ENCODE peak calls at places on chromosomes 2 and 18, in ten cellular contexts. A is neuronal stem cell; E is psoas muscle; S is CD8-positive, alpha-beta T cell; V is adrenal gland; K is lower lobe of right lung; G is heart left ventricle; Z is Karpas-422; U is mammary epithelial cell; N is right lobe of liver. H is an unnamed sample.
A peak's percentile ranks its signal among the peaks of the same experiment; 100 is the strongest.

GRCh38 chr2:50513724-50514123 is 518.2 kb downstream of the NRXN1 start:
- DNase-seq in A (no peak), E (no peak), S (no peak), V (no peak), K (no peak), G (no peak), Z (no peak), U (no peak), N (no peak), H (no peak)

GRCh38 chr2:96386470-96386869 is 50.9 kb downstream of the NCAPH start:
- DNase-seq in A (no peak), E (no peak), S (no peak), V (no peak), K (no peak), G (no peak), Z (no peak), U (peak; percentile 17), N (no peak), H (no peak)

GRCh38 chr18:78309945-78310344 is 669.7 kb upstream of the SALL3 start:
- DNase-seq in A (no peak), E (no peak), S (no peak), V (no peak), K (no peak), G (no peak), Z (no peak), U (no peak), N (no peak), H (no peak)

GRCh38 chr2:218230882-218231281 is 13.9 kb downstream of the ARPC2 start:
- DNase-seq in A (no peak), E (no peak), S (peak; percentile 13), V (no peak), K (no peak), G (no peak), Z (peak; percentile 67), U (peak; percentile 48), N (no peak), H (peak; percentile 54)

GRCh38 chr18:21264651-21265050 is 22.6 kb downstream of the GREB1L start:
- DNase-seq in A (peak; percentile 79), E (no peak), S (no peak), V (no peak), K (no peak), G (no peak), Z (no peak), U (peak; percentile 55), N (no peak), H (peak; percentile 41)

GRCh38 chr2:240651185-240651584 is 25.9 kb downstream of the GPR35 start:
- DNase-seq in A (no peak), E (no peak), S (no peak), V (no peak), K (no peak), G (no peak), Z (no peak), U (peak; percentile 37), N (no peak), H (no peak)

GRCh38 chr2:199466704-199467461 is 9.1 kb upstream of the SATB2 start:
- DNase-seq in A (peak; percentile 26), E (no peak), S (no peak), V (no peak), K (no peak), G (no peak), Z (no peak), U (no peak), N (no peak), H (no peak)

GRCh38 chr2:65528241-65528574 is 95.8 kb upstream of the SPRED2 start:
- DNase-seq in A (no peak), E (no peak), S (no peak), V (no peak), K (no peak), G (no peak), Z (no peak), U (peak; percentile 26), N (no peak), H (no peak)

GRCh38 chr18:76985156-76985950 is 147.2 kb downstream of the MBP start:
- DNase-seq in A (no peak), E (no peak), S (no peak), V (no peak), K (peak; percentile 34), G (no peak), Z (no peak), U (no peak), N (peak; percentile 38), H (no peak)

GRCh38 chr2:116810645-116811044 is 1003.8 kb upstream of the DDX18 start:
- DNase-seq in A (no peak), E (no peak), S (no peak), V (no peak), K (no peak), G (no peak), Z (no peak), U (no peak), N (no peak), H (no peak)

GRCh38 chr2:104938226-104938941 is 84.5 kb downstream of the POU3F3 start:
- DNase-seq in A (no peak), E (no peak), S (no peak), V (no peak), K (no peak), G (no peak), Z (peak; percentile 43), U (no peak), N (no peak), H (no peak)

GRCh38 chr2:216651370-216651881 is 18.2 kb downstream of the IGFBP2 start:
- DNase-seq in A (no peak), E (no peak), S (no peak), V (no peak), K (no peak), G (no peak), Z (no peak), U (peak; percentile 52), N (no peak), H (no peak)

GRCh38 chr2:127084611-127085031 is 22.3 kb downstream of the BIN1 start:
- DNase-seq in A (no peak), E (peak; percentile 38), S (peak; percentile 44), V (no peak), K (no peak), G (no peak), Z (no peak), U (no peak), N (no peak), H (no peak)
- H3K4me1 ChIP-seq in A (peaks cover 25% of the 10 kb centered on the region), E (peaks cover 95% of the 10 kb centered on the region), S (peaks cover 73% of the 10 kb centered on the region), V (peaks cover 77% of the 10 kb centered on the region), K (peaks cover 83% of the 10 kb centered on the region), G (peaks cover 4% of the 10 kb centered on the region), Z (peaks cover 44% of the 10 kb centered on the region), U (peaks cover 11% of the 10 kb centered on the region), N (peaks cover 21% of the 10 kb centered on the region), H (no peaks in the 10 kb centered on the region)

DNA sequence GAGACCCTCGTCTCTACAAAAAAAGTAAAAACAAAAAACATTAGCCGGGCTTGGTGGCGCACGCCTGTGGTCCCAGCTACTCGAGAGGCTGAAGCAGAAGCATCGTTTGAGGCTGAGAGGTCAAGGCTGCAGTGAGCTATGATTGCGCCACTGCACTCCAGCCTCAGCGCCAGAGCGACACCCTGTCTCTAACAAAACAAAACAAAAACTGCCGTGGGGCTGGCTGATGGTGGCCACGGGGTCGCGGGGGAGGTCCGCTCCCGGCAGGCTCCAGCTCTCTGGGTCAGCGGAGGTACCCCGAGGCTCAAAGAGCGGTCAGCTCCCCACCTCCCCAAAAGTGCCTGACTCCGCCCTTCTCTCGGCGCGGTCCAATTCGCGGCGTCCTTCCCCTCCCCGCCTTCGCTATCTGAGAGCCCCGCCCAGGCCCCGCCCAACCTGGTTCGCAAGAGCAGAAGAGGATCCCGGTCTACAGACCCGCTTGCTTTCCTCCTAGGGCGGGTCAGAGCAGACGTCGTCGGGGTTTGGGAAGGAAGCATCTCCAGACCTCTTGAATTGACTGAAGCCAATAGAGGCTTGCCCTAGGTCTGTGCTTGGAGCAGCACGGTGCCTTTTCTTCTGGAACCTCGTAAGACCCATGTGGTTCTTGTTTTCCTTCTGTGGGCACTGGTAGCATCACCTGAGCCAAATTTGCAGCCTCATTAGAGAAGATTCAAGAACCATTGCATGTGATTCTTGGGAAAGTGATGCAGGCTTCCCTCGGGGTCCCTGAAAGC is 7.8 kb downstream of the RAX start:
- DNase-seq in A (no peak), E (no peak), S (no peak), V (no peak), K (no peak), G (no peak), Z (peak; percentile 61), U (no peak), N (no peak), H (peak; percentile 50)
- H3K27me3 ChIP-seq in A (peaks cover 52% of the 10 kb centered on the region), E (peaks cover 36% of the 10 kb centered on the region), S (peaks cover 18% of the 10 kb centered on the region), V (peaks cover 71% of the 10 kb centered on the region), K (peaks cover 74% of the 10 kb centered on the region), G (peaks cover 84% of the 10 kb centered on the region), Z (no peaks in the 10 kb centered on the region), U (peaks cover 62% of the 10 kb centered on the region), N (peaks cover 14% of the 10 kb centered on the region), H (peaks cover 62% of the 10 kb centered on the region)

GRCh38 chr2:69514406-69514805 is 77.2 kb upstream of the NFU1 start:
- DNase-seq in A (peak; percentile 32), E (no peak), S (no peak), V (no peak), K (no peak), G (peak; percentile 76), Z (no peak), U (no peak), N (no peak), H (no peak)
- H3K36me3 ChIP-seq in A (peaks cover 8% of the 10 kb centered on the region), E (peaks cover 100% of the 10 kb centered on the region), S (peaks cover 89% of the 10 kb centered on the region), V (peaks cover 60% of the 10 kb centered on the region), K (peaks cover 87% of the 10 kb centered on the region), G (peaks cover 94% of the 10 kb centered on the region), Z (no peaks in the 10 kb centered on the region), U (peaks cover 16% of the 10 kb centered on the region), N (peaks cover 5% of the 10 kb centered on the region), H (peaks cover 48% of the 10 kb centered on the region)

GRCh38 chr2:226451486-226451885 is 348.1 kb downstream of the IRS1 start:
- DNase-seq in A (no peak), E (no peak), S (no peak), V (no peak), K (no peak), G (no peak), Z (no peak), U (no peak), N (no peak), H (no peak)

GRCh38 chr2:226447896-226448295 is 351.7 kb downstream of the IRS1 start:
- DNase-seq in A (no peak), E (no peak), S (no peak), V (no peak), K (no peak), G (no peak), Z (no peak), U (peak; percentile 93), N (no peak), H (no peak)

GRCh38 chr2:226452768-226453167 is 346.9 kb downstream of the IRS1 start:
- DNase-seq in A (no peak), E (no peak), S (no peak), V (no peak), K (no peak), G (no peak), Z (no peak), U (no peak), N (no peak), H (no peak)

GRCh38 chr2:226447338-226447885 is 352.2 kb downstream of the IRS1 start:
- DNase-seq in A (no peak), E (no peak), S (no peak), V (no peak), K (no peak), G (no peak), Z (no peak), U (peak; percentile 52), N (no peak), H (no peak)

DNA sequence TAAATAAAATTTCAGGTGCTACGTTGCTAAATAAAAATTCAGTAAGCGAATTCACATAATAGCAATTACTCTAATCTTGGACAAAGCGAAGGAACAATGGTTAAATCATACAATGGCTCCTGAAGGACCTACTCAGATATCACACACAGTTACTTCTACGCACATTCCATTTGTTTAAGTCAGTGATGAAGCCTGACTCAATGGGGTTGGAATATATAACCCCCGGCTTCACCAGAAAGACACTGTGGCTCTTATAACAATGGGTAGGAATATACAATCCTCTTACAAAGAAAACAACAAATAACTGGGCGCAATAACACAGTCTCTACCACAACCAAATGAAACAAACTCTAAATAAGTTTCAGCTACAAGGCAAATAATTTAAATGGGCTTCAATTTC is 349.5 kb downstream of the IRS1 start:
- DNase-seq in A (no peak), E (no peak), S (no peak), V (no peak), K (no peak), G (no peak), Z (no peak), U (no peak), N (no peak), H (no peak)
- H3K4me1 ChIP-seq in A (peaks cover 6% of the 10 kb centered on the region), E (peaks cover 14% of the 10 kb centered on the region), S (no peaks in the 10 kb centered on the region), V (no peaks in the 10 kb centered on the region), K (no peaks in the 10 kb centered on the region), G (no peaks in the 10 kb centered on the region), Z (no peaks in the 10 kb centered on the region), U (peaks cover 17% of the 10 kb centered on the region), N (peaks cover 5% of the 10 kb centered on the region), H (no peaks in the 10 kb centered on the region)

H was measured in HAP-1.